ENCODE peak calls at places on chromosomes 12 and 14, in five cellular contexts. One of them, this sample, is unnamed.

GRCh38 chr14:79193689-79194477 is 1017.4 kb downstream of the DIO2 start:
- DNase-seq in AG04450: no peak
- DNase-seq in breast epithelium: no peak
- DNase-seq in A673: no peak
- DNase-seq in transverse colon: no peak
- DNase-seq in this sample: no peak

GRCh38 chr14:60654303-60654925 is 5.1 kb upstream of the SIX1 start:
- DNase-seq in A673: no peak
- DNase-seq in AG04450: no peak
- DNase-seq in breast epithelium: no peak
- DNase-seq in transverse colon: no peak
- DNase-seq in this sample: no peak

GRCh38 chr12:21234395-21234794 is 100.3 kb downstream of the SLCO1A2 start:
- DNase-seq in AG04450: no peak
- DNase-seq in transverse colon: no peak
- DNase-seq in breast epithelium: no peak
- DNase-seq in A673: no peak
- DNase-seq in this sample: no peak

GRCh38 chr12:89949457-89950195 is 241.0 kb upstream of the ATP2B1 start:
- DNase-seq in A673: peak; percentile 35
- DNase-seq in AG04450: no peak
- DNase-seq in transverse colon: peak; percentile 45
- DNase-seq in breast epithelium: no peak
- DNase-seq in this sample: peak; percentile 21

GRCh38 chr14:73723411-73723798 is 9.2 kb upstream of the PNMA1 start:
- DNase-seq in breast epithelium: no peak
- DNase-seq in transverse colon: no peak
- DNase-seq in A673: no peak
- DNase-seq in AG04450: no peak
- DNase-seq in this sample: no peak

GRCh38 chr12:85872497-85873091 is 1.5 kb upstream of the NTS start:
- DNase-seq in breast epithelium: no peak
- DNase-seq in AG04450: peak; percentile 13
- DNase-seq in transverse colon: no peak
- DNase-seq in A673: peak; percentile 81
- DNase-seq in this sample: peak; percentile 10

GRCh38 chr12:39628836-39629235 is 9.2 kb upstream of the ABCD2 start:
- DNase-seq in AG04450: no peak
- DNase-seq in A673: no peak
- DNase-seq in breast epithelium: no peak
- DNase-seq in transverse colon: no peak
- DNase-seq in this sample: no peak

GRCh38 chr12:54378791-54379400 is 5.6 kb downstream of the ZNF385A start:
- DNase-seq in AG04450: no peak
- DNase-seq in transverse colon: peak; percentile 68
- DNase-seq in breast epithelium: no peak
- DNase-seq in A673: peak; percentile 68
- DNase-seq in this sample: no peak

GRCh38 chr14:104387000-104387384 is 192.6 kb upstream of the C14orf180 start:
- DNase-seq in breast epithelium: peak; percentile 17
- DNase-seq in transverse colon: no peak
- DNase-seq in AG04450: no peak
- DNase-seq in A673: no peak
- DNase-seq in this sample: no peak

GRCh38 chr14:64812412-64812811 is 67.3 kb downstream of the SPTB start:
- DNase-seq in transverse colon: peak; percentile 80
- DNase-seq in A673: no peak
- DNase-seq in breast epithelium: no peak
- DNase-seq in AG04450: no peak
- DNase-seq in this sample: no peak

GRCh38 chr12:68844318-68844745 is 36.4 kb downstream of the MDM2 start:
- DNase-seq in transverse colon: no peak
- DNase-seq in A673: no peak
- DNase-seq in AG04450: no peak
- DNase-seq in breast epithelium: no peak
- DNase-seq in this sample: no peak

GRCh38 chr12:53956251-53956887 is 1.7 kb downstream of the HOXC12 start:
- DNase-seq in A673: no peak
- DNase-seq in AG04450: no peak
- DNase-seq in breast epithelium: no peak
- DNase-seq in transverse colon: no peak
- DNase-seq in this sample: no peak

GRCh38 chr12:65106948-65107347 is 14.2 kb downstream of the WIF1 start:
- DNase-seq in AG04450: no peak
- DNase-seq in breast epithelium: no peak
- DNase-seq in A673: no peak
- DNase-seq in transverse colon: no peak
- DNase-seq in this sample: no peak

GRCh38 chr12:111791507-111791906 is 24.8 kb downstream of the ALDH2 start:
- DNase-seq in A673: no peak
- DNase-seq in breast epithelium: no peak
- DNase-seq in transverse colon: no peak
- DNase-seq in AG04450: no peak
- DNase-seq in this sample: no peak

GRCh38 chr12:108594-108993 is 42.0 kb downstream of the IQSEC3 start:
- DNase-seq in AG04450: no peak
- DNase-seq in breast epithelium: no peak
- DNase-seq in transverse colon: peak; percentile 49
- DNase-seq in A673: no peak
- DNase-seq in this sample: no peak
- H3K27me3 ChIP-seq in AG04450: peaks cover 39% of the 10 kb centered on the region
- H3K27me3 ChIP-seq in breast epithelium: no peaks in the 10 kb centered on the region
- H3K27me3 ChIP-seq in transverse colon: peaks cover 21% of the 10 kb centered on the region
- H3K27me3 ChIP-seq in A673: no peaks in the 10 kb centered on the region
- H3K27me3 ChIP-seq in this sample: peaks cover 41% of the 10 kb centered on the region

GRCh38 chr14:67420102-67420739 is 8.3 kb upstream of the PLEK2 start:
- DNase-seq in A673: peak; percentile 46
- DNase-seq in breast epithelium: no peak
- DNase-seq in transverse colon: peak; percentile 51
- DNase-seq in AG04450: no peak
- DNase-seq in this sample: no peak
- TF ChIP-seq CTCF in A673: peak; percentile 66
- TF ChIP-seq CTCF in breast epithelium: no peak
- TF ChIP-seq CTCF in transverse colon: peak; percentile 31
- TF ChIP-seq CTCF in AG04450: peak; percentile 20
- TF ChIP-seq CTCF in this sample: peak; percentile 43

DNA sequence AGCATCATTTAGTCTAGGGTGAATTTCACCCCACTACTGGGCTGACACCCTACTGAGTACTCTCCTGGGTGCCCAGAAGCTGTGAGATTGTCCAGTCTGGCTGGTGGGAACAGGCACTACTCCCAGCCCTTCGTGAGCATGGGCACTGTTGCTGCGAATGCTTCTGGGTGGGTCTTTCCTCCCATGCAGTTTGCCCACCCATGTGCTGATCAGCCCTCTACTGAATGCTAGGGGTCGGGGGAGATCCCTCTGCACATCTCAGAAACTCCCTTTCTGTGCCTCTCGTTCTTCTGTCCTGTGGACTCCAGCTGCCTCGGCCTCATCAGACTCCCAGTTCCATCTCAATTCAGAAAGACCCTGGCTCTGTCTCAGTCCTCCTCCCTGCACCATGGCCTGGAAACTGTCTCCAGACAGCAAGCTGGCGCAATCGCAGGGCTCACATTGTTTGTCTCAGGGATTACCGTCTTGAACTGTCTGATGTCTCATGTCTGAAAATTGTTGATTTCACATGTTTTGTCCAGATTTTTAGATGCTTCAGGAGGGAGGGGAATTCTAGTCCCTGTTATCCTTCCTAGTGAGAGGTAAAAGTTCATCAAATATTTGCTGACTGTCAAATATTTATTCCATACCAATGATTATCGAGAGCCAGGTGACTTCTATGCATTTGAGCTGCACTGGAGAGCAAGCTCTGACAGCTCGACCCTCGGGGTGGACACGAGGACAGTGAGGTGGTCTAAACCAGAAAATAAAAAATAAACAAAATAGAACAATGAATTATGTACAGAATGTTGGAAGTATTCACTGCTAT is 316.6 kb upstream of the RTL1 start:
- DNase-seq in AG04450: no peak
- DNase-seq in transverse colon: no peak
- DNase-seq in breast epithelium: no peak
- DNase-seq in A673: no peak
- DNase-seq in this sample: no peak
- H3K27me3 ChIP-seq in AG04450: peaks cover 51% of the 10 kb centered on the region
- H3K27me3 ChIP-seq in transverse colon: no peaks in the 10 kb centered on the region
- H3K27me3 ChIP-seq in breast epithelium: no peaks in the 10 kb centered on the region
- H3K27me3 ChIP-seq in A673: no peaks in the 10 kb centered on the region
- H3K27me3 ChIP-seq in this sample: no peaks in the 10 kb centered on the region

DNA sequence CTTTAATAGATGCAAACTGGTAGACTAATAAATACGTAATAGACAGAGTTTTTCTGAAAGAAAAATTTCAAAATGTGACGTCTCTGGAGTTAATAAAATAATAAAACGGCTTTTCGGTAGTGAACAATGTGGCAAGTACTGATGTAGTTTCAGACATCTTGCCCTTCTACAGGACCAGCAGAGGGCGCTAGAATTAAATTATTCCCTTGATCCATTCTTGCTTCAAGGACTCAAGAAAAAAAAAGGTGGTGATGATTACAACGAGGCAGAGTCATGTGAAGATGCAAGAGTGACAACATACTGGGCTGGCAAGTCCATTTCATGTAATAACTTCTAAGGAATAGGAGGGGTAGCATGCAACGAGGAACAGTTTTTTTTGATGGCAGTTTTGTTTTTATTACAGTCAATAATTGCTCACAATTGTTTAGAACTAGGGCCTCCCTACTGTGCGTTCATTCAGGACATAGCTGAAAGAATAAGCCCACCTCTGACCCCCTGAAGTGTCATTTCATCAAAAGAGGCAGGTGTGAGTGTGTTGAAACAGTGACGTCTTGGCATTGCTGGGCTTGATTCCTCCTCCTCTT is 101.0 kb upstream of the GZMB start:
- DNase-seq in transverse colon: peak; percentile 33
- DNase-seq in breast epithelium: no peak
- DNase-seq in AG04450: peak; percentile 3
- DNase-seq in A673: peak; percentile 83
- DNase-seq in this sample: peak; percentile 19
- TF ChIP-seq CTCF in transverse colon: peak; percentile 70
- TF ChIP-seq CTCF in breast epithelium: peak; percentile 51
- TF ChIP-seq CTCF in AG04450: peak; percentile 59
- TF ChIP-seq CTCF in A673: peak; percentile 87
- TF ChIP-seq CTCF in this sample: peak; percentile 58

GRCh38 chr12:80708535-80709328 is 1.3 kb downstream of the MYF6 start:
- DNase-seq in A673: no peak
- DNase-seq in breast epithelium: no peak
- DNase-seq in AG04450: no peak
- DNase-seq in transverse colon: no peak
- DNase-seq in this sample: no peak

GRCh38 chr12:80709811-80710726 is 2.6 kb downstream of the MYF6 start:
- DNase-seq in AG04450: no peak
- DNase-seq in A673: peak; percentile 49
- DNase-seq in breast epithelium: no peak
- DNase-seq in transverse colon: no peak
- DNase-seq in this sample: no peak

GRCh38 chr12:80712866-80713265 is 3.8 kb upstream of the MYF5 start:
- DNase-seq in breast epithelium: no peak
- DNase-seq in transverse colon: no peak
- DNase-seq in AG04450: no peak
- DNase-seq in A673: no peak
- DNase-seq in this sample: no peak

GRCh38 chr12:80711866-80712265 is 4.4 kb downstream of the MYF6 start:
- DNase-seq in AG04450: no peak
- DNase-seq in A673: no peak
- DNase-seq in transverse colon: no peak
- DNase-seq in breast epithelium: no peak
- DNase-seq in this sample: no peak

DNA sequence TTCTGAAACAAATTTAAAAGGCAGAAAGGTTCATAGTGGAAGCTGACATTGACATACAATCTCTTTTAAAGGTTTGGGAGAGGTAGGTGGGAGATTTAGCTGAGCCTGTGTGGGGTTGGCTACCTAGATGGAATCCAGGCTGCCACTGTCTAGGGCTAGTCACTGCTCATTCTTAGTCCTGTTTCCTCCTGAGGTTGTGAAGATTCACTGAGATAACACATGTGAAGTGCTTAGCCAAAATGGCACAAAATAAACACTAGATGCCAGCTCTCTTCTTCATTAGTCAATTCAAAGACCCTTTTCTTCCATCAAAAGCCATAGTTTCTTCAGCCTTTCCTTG is 3.3 kb downstream of the MYF6 start:
- DNase-seq in AG04450: no peak
- DNase-seq in A673: no peak
- DNase-seq in breast epithelium: no peak
- DNase-seq in transverse colon: no peak
- DNase-seq in this sample: no peak
- H3K27me3 ChIP-seq in AG04450: no peaks in the 10 kb centered on the region
- H3K27me3 ChIP-seq in A673: no peaks in the 10 kb centered on the region
- H3K27me3 ChIP-seq in breast epithelium: peaks cover 29% of the 10 kb centered on the region
- H3K27me3 ChIP-seq in transverse colon: peaks cover 74% of the 10 kb centered on the region
- H3K27me3 ChIP-seq in this sample: peaks cover 18% of the 10 kb centered on the region

DNA sequence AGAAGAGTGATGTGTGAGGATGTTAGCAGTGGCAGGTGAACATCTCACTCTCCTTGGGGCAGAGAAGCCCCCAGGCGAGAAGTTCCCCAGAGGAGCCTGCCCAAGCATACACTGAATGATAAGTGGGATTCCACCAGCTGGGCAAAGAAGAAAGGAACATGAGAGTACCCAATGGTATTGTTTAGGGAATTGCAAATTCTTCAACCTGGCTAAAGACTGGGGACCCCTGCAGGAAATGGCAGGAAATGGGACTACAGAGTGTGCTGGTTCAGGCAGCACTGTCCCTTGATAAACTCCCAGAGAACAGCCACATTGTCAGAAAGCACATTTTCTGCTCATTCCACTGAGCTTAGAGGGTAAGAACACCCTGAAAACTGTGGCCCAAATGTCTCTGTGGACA is 121.3 kb downstream of the RPS29 start:
- DNase-seq in transverse colon: no peak
- DNase-seq in breast epithelium: no peak
- DNase-seq in A673: peak; percentile 33
- DNase-seq in AG04450: no peak
- DNase-seq in this sample: no peak
- TF ChIP-seq CTCF in transverse colon: no peak
- TF ChIP-seq CTCF in breast epithelium: no peak
- TF ChIP-seq CTCF in A673: peak; percentile 40
- TF ChIP-seq CTCF in AG04450: peak; percentile 24
- TF ChIP-seq CTCF in this sample: peak; percentile 36

GRCh38 chr12:48176417-48176751 is 7.1 kb upstream of the CCDC184 start:
- DNase-seq in AG04450: no peak
- DNase-seq in A673: no peak
- DNase-seq in transverse colon: no peak
- DNase-seq in breast epithelium: no peak
- DNase-seq in this sample: no peak
- H3K27me3 ChIP-seq in AG04450: peaks cover 38% of the 10 kb centered on the region
- H3K27me3 ChIP-seq in A673: no peaks in the 10 kb centered on the region
- H3K27me3 ChIP-seq in transverse colon: peaks cover 38% of the 10 kb centered on the region
- H3K27me3 ChIP-seq in breast epithelium: peaks cover 12% of the 10 kb centered on the region
- H3K27me3 ChIP-seq in this sample: peaks cover 12% of the 10 kb centered on the region

GRCh38 chr12:30822385-30823139 is 67.8 kb upstream of the CAPRIN2 start:
- DNase-seq in A673: no peak
- DNase-seq in transverse colon: peak; percentile 61
- DNase-seq in breast epithelium: peak; percentile 71
- DNase-seq in AG04450: no peak
- DNase-seq in this sample: no peak

GRCh38 chr12:30824311-30824710 is 69.6 kb upstream of the CAPRIN2 start:
- DNase-seq in transverse colon: no peak
- DNase-seq in breast epithelium: no peak
- DNase-seq in AG04450: no peak
- DNase-seq in A673: no peak
- DNase-seq in this sample: no peak

GRCh38 chr12:30825341-30825740 is 70.6 kb upstream of the CAPRIN2 start:
- DNase-seq in breast epithelium: no peak
- DNase-seq in transverse colon: no peak
- DNase-seq in A673: no peak
- DNase-seq in AG04450: no peak
- DNase-seq in this sample: no peak

GRCh38 chr12:30823764-30824163 is 69.0 kb upstream of the CAPRIN2 start:
- DNase-seq in breast epithelium: no peak
- DNase-seq in transverse colon: no peak
- DNase-seq in AG04450: no peak
- DNase-seq in A673: no peak
- DNase-seq in this sample: no peak

GRCh38 chr12:30823140-30823669 is 68.5 kb upstream of the CAPRIN2 start:
- DNase-seq in breast epithelium: peak; percentile 62
- DNase-seq in AG04450: no peak
- DNase-seq in A673: no peak
- DNase-seq in transverse colon: peak; percentile 34
- DNase-seq in this sample: no peak
- TF ChIP-seq CTCF in breast epithelium: no peak
- TF ChIP-seq CTCF in AG04450: peak; percentile 18
- TF ChIP-seq CTCF in A673: no peak
- TF ChIP-seq CTCF in transverse colon: peak; percentile 24
- TF ChIP-seq CTCF in this sample: no peak